ENCODE peak calls at places on chromosome 21, in five cellular contexts. S, K, C, P and Q are unnamed samples.

GRCh38 chr21:42672699-42673458 is 19.5 kb downstream of the PDE9A start:
- DNase-seq in S (no peak), K (peak; percentile 34), C (no peak), P (no peak), Q (no peak)

GRCh38 chr21:39251326-39251725 is 62.1 kb downstream of the BRWD1 start:
- DNase-seq in S (no peak), K (no peak), C (no peak), P (no peak), Q (no peak)

GRCh38 chr21:45158491-45159423 is 84.4 kb downstream of the ADARB1 start:
- DNase-seq in S (no peak), K (no peak), C (no peak), P (no peak), Q (no peak)

GRCh38 chr21:17368748-17369363 is 144.0 kb upstream of the CXADR start:
- DNase-seq in S (no peak), K (no peak), C (no peak), P (no peak), Q (no peak)

GRCh38 chr21:36320421-36321324 is 676 bp downstream of the MORC3 start:
- DNase-seq in S (peak; percentile 53), K (peak; percentile 76), C (peak; percentile 81), P (peak; percentile 49), Q (peak; percentile 62)

GRCh38 chr21:41566500-41567014 is 58.6 kb upstream of the TMPRSS2 start:
- DNase-seq in S (no peak), K (no peak), C (no peak), P (no peak), Q (no peak)

GRCh38 chr21:26553921-26554320 is 19.2 kb downstream of the CYYR1 start:
- DNase-seq in S (no peak), K (no peak), C (no peak), P (no peak), Q (no peak)

GRCh38 chr21:34886554-34887385 is 162.3 kb downstream of the RUNX1 start:
- DNase-seq in S (peak; percentile 23), K (peak; percentile 39), C (peak; percentile 59), P (no peak), Q (peak; percentile 57)

GRCh38 chr21:35096959-35097358 is 47.9 kb upstream of the RUNX1 start:
- DNase-seq in S (no peak), K (no peak), C (peak; percentile 37), P (no peak), Q (no peak)

GRCh38 chr21:26136686-26137085 is 33.9 kb downstream of the APP start:
- DNase-seq in S (no peak), K (no peak), C (peak; percentile 8), P (no peak), Q (no peak)

GRCh38 chr21:41755258-41755933 is 11.5 kb downstream of the RIPK4 start:
- DNase-seq in S (no peak), K (no peak), C (no peak), P (no peak), Q (no peak)

GRCh38 chr21:28636988-28637691 is 355.5 kb downstream of the LTN1 start:
- DNase-seq in S (no peak), K (peak; percentile 90), C (peak; percentile 43), P (no peak), Q (no peak)

GRCh38 chr21:43369124-43369523 is 57.8 kb downstream of the SIK1 start:
- DNase-seq in S (no peak), K (no peak), C (no peak), P (no peak), Q (peak; percentile 81)

GRCh38 chr21:32336711-32337110 is 38.1 kb downstream of the MRAP start:
- DNase-seq in S (no peak), K (peak; percentile 52), C (no peak), P (no peak), Q (no peak)

GRCh38 chr21:38753114-38754100 is 52.3 kb upstream of the ETS2 start:
- DNase-seq in S (no peak), K (no peak), C (no peak), P (no peak), Q (no peak)

GRCh38 chr21:19999369-20000272 is 998.6 kb upstream of the NCAM2 start:
- DNase-seq in S (no peak), K (no peak), C (no peak), P (no peak), Q (no peak)

GRCh38 chr21:29376556-29376955 is 77.8 kb downstream of the BACH1 start:
- DNase-seq in S (peak; percentile 55), K (no peak), C (peak; percentile 51), P (no peak), Q (peak; percentile 58)

GRCh38 chr21:40373760-40374159 is 473.2 kb downstream of the DSCAM start:
- DNase-seq in S (no peak), K (no peak), C (no peak), P (no peak), Q (no peak)

GRCh38 chr21:20004353-20004752 is 993.9 kb upstream of the NCAM2 start:
- DNase-seq in S (no peak), K (no peak), C (no peak), P (no peak), Q (no peak)